ENCODE peak calls at places on chromosomes 4 and X, in four cellular contexts. One of them, this sample, is unnamed.

GRCh38 chr4:84582988-84583870 is at the start of gene CDS1:
- DNase-seq in NCI-H1417 treated with DMSO at 0.1 percent for 48 hours: peak
- DNase-seq in effector CD4-positive, alpha-beta T cell: peak
- DNase-seq in C1 segment of cervical spinal cord: no peak
- DNase-seq in this sample: no peak

GRCh38 chr4:8215001-8215427 is 15.9 kb downstream of the SH3TC1 start:
- DNase-seq in C1 segment of cervical spinal cord: no peak
- DNase-seq in NCI-H1417 treated with DMSO at 0.1 percent for 48 hours: no peak
- DNase-seq in effector CD4-positive, alpha-beta T cell: no peak
- DNase-seq in this sample: no peak

GRCh38 chr4:157271166-157271869 is 50.8 kb downstream of the GRIA2 start:
- DNase-seq in C1 segment of cervical spinal cord: no peak
- DNase-seq in NCI-H1417 treated with DMSO at 0.1 percent for 48 hours: no peak
- DNase-seq in effector CD4-positive, alpha-beta T cell: no peak
- DNase-seq in this sample: no peak

GRCh38 chr4:39908284-39908683 is 69.4 kb downstream of the PDS5A start:
- DNase-seq in C1 segment of cervical spinal cord: no peak
- DNase-seq in NCI-H1417 treated with DMSO at 0.1 percent for 48 hours: no peak
- DNase-seq in effector CD4-positive, alpha-beta T cell: no peak
- DNase-seq in this sample: no peak

GRCh38 chr4:35166437-35166836 is 1077.9 kb downstream of the ARAP2 start:
- DNase-seq in effector CD4-positive, alpha-beta T cell: no peak
- DNase-seq in C1 segment of cervical spinal cord: no peak
- DNase-seq in NCI-H1417 treated with DMSO at 0.1 percent for 48 hours: no peak
- DNase-seq in this sample: no peak

GRCh38 chr4:129862461-129862860 is 766.5 kb downstream of the C4orf33 start:
- DNase-seq in NCI-H1417 treated with DMSO at 0.1 percent for 48 hours: no peak
- DNase-seq in effector CD4-positive, alpha-beta T cell: no peak
- DNase-seq in C1 segment of cervical spinal cord: no peak
- DNase-seq in this sample: no peak

GRCh38 chr4:7967501-7968261 is 28.0 kb upstream of the AFAP1 start:
- DNase-seq in NCI-H1417 treated with DMSO at 0.1 percent for 48 hours: no peak
- DNase-seq in effector CD4-positive, alpha-beta T cell: no peak
- DNase-seq in C1 segment of cervical spinal cord: no peak
- DNase-seq in this sample: no peak

GRCh38 chrX:150664290-150664689 is 28.9 kb upstream of the MTMR1 start:
- DNase-seq in effector CD4-positive, alpha-beta T cell: no peak
- DNase-seq in C1 segment of cervical spinal cord: no peak
- DNase-seq in NCI-H1417 treated with DMSO at 0.1 percent for 48 hours: peak
- DNase-seq in this sample: peak

GRCh38 chr4:154492288-154492687 is 689 bp upstream of the DCHS2 start:
- DNase-seq in NCI-H1417 treated with DMSO at 0.1 percent for 48 hours: no peak
- DNase-seq in C1 segment of cervical spinal cord: no peak
- DNase-seq in effector CD4-positive, alpha-beta T cell: no peak
- DNase-seq in this sample: no peak

GRCh38 chrX:40581333-40581910 is 652 bp downstream of the ATP6AP2 start:
- DNase-seq in C1 segment of cervical spinal cord: no peak
- DNase-seq in effector CD4-positive, alpha-beta T cell: no peak
- DNase-seq in NCI-H1417 treated with DMSO at 0.1 percent for 48 hours: no peak
- DNase-seq in this sample: no peak

GRCh38 chrX:74613350-74614192 is 853 bp downstream of the RLIM start:
- DNase-seq in NCI-H1417 treated with DMSO at 0.1 percent for 48 hours: no peak
- DNase-seq in effector CD4-positive, alpha-beta T cell: no peak
- DNase-seq in C1 segment of cervical spinal cord: no peak
- DNase-seq in this sample: no peak

GRCh38 chr4:38123555-38123954 is 163.4 kb downstream of the PTTG2 start:
- DNase-seq in NCI-H1417 treated with DMSO at 0.1 percent for 48 hours: no peak
- DNase-seq in effector CD4-positive, alpha-beta T cell: no peak
- DNase-seq in C1 segment of cervical spinal cord: no peak
- DNase-seq in this sample: no peak

GRCh38 chrX:19747672-19748610 is 139.5 kb downstream of the SH3KBP1 start:
- DNase-seq in effector CD4-positive, alpha-beta T cell: peak
- DNase-seq in NCI-H1417 treated with DMSO at 0.1 percent for 48 hours: no peak
- DNase-seq in C1 segment of cervical spinal cord: no peak
- DNase-seq in this sample: no peak

GRCh38 chrX:152900937-152901445 is 3.1 kb downstream of the ZNF185 start:
- DNase-seq in effector CD4-positive, alpha-beta T cell: no peak
- DNase-seq in C1 segment of cervical spinal cord: no peak
- DNase-seq in NCI-H1417 treated with DMSO at 0.1 percent for 48 hours: no peak
- DNase-seq in this sample: no peak

GRCh38 chr4:30929649-30930048 is 209.5 kb downstream of the PCDH7 start:
- DNase-seq in NCI-H1417 treated with DMSO at 0.1 percent for 48 hours: no peak
- DNase-seq in C1 segment of cervical spinal cord: no peak
- DNase-seq in effector CD4-positive, alpha-beta T cell: no peak
- DNase-seq in this sample: no peak

GRCh38 chrX:39244146-39244545 is 442.9 kb downstream of the MID1IP1 start:
- DNase-seq in C1 segment of cervical spinal cord: no peak
- DNase-seq in NCI-H1417 treated with DMSO at 0.1 percent for 48 hours: no peak
- DNase-seq in effector CD4-positive, alpha-beta T cell: no peak
- DNase-seq in this sample: no peak

GRCh38 chr4:112881842-112882241 is 167.6 kb upstream of the ANK2 start:
- DNase-seq in NCI-H1417 treated with DMSO at 0.1 percent for 48 hours: no peak
- DNase-seq in effector CD4-positive, alpha-beta T cell: no peak
- DNase-seq in C1 segment of cervical spinal cord: no peak
- DNase-seq in this sample: no peak

GRCh38 chr4:38759077-38759789 is 23.6 kb downstream of the TLR10 start:
- DNase-seq in NCI-H1417 treated with DMSO at 0.1 percent for 48 hours: no peak
- DNase-seq in C1 segment of cervical spinal cord: peak
- DNase-seq in effector CD4-positive, alpha-beta T cell: peak
- DNase-seq in this sample: no peak

GRCh38 chr4:154534296-154534695 is 15.9 kb downstream of the PLRG1 start:
- DNase-seq in NCI-H1417 treated with DMSO at 0.1 percent for 48 hours: no peak
- DNase-seq in effector CD4-positive, alpha-beta T cell: no peak
- DNase-seq in C1 segment of cervical spinal cord: no peak
- DNase-seq in this sample: no peak

GRCh38 chrX:96683997-96684338 is 674 bp upstream of the DIAPH2 start:
- DNase-seq in NCI-H1417 treated with DMSO at 0.1 percent for 48 hours: no peak
- DNase-seq in effector CD4-positive, alpha-beta T cell: no peak
- DNase-seq in C1 segment of cervical spinal cord: no peak
- DNase-seq in this sample: no peak

GRCh38 chr4:102569200-102569599 is 68.0 kb downstream of the NFKB1 start:
- DNase-seq in C1 segment of cervical spinal cord: no peak
- DNase-seq in NCI-H1417 treated with DMSO at 0.1 percent for 48 hours: no peak
- DNase-seq in effector CD4-positive, alpha-beta T cell: no peak
- DNase-seq in this sample: no peak

GRCh38 chr4:123603165-123603564 is 206.6 kb downstream of the SPRY1 start:
- DNase-seq in effector CD4-positive, alpha-beta T cell: no peak
- DNase-seq in C1 segment of cervical spinal cord: no peak
- DNase-seq in NCI-H1417 treated with DMSO at 0.1 percent for 48 hours: no peak
- DNase-seq in this sample: no peak

GRCh38 chrX:15737957-15738685 is at the start of gene CA5B:
- DNase-seq in effector CD4-positive, alpha-beta T cell: peak
- DNase-seq in C1 segment of cervical spinal cord: peak
- DNase-seq in NCI-H1417 treated with DMSO at 0.1 percent for 48 hours: no peak
- DNase-seq in this sample: no peak